ENCODE peak calls at places on chromosomes 2 and 18, in six cellular contexts. One of them, this sample, is unnamed.

GRCh38 chr2:196592912-196593881 is 46.3 kb upstream of the CCDC150 start:
- DNase-seq in uterus: no peak
- DNase-seq in cardiac fibroblast: peak; percentile 63
- DNase-seq in heart right ventricle: peak; percentile 44
- DNase-seq in NB4: peak; percentile 15
- DNase-seq in mammary epithelial cell: peak; percentile 35
- DNase-seq in this sample: peak; percentile 37

GRCh38 chr2:182767578-182767977 is 51.5 kb downstream of the DNAJC10 start:
- DNase-seq in uterus: no peak
- DNase-seq in heart right ventricle: no peak
- DNase-seq in cardiac fibroblast: peak; percentile 37
- DNase-seq in mammary epithelial cell: peak; percentile 19
- DNase-seq in NB4: peak; percentile 17
- DNase-seq in this sample: no peak

GRCh38 chr18:46481048-46481846 is 175.8 kb downstream of the LOXHD1 start:
- DNase-seq in heart right ventricle: no peak
- DNase-seq in NB4: peak; percentile 57
- DNase-seq in mammary epithelial cell: no peak
- DNase-seq in cardiac fibroblast: peak; percentile 55
- DNase-seq in uterus: no peak
- DNase-seq in this sample: peak; percentile 52

GRCh38 chr2:234502285-234502918 is 5.5 kb upstream of the ARL4C start:
- DNase-seq in NB4: no peak
- DNase-seq in cardiac fibroblast: peak; percentile 48
- DNase-seq in mammary epithelial cell: peak; percentile 91
- DNase-seq in heart right ventricle: no peak
- DNase-seq in uterus: no peak
- DNase-seq in this sample: no peak

GRCh38 chr18:62249478-62250097 is 62.5 kb downstream of the RELCH start:
- DNase-seq in heart right ventricle: peak; percentile 13
- DNase-seq in cardiac fibroblast: peak; percentile 89
- DNase-seq in uterus: peak; percentile 47
- DNase-seq in NB4: peak; percentile 78
- DNase-seq in mammary epithelial cell: peak; percentile 57
- DNase-seq in this sample: peak; percentile 58

GRCh38 chr18:79151191-79151590 is 82.0 kb downstream of the ATP9B start:
- DNase-seq in heart right ventricle: no peak
- DNase-seq in uterus: no peak
- DNase-seq in mammary epithelial cell: no peak
- DNase-seq in cardiac fibroblast: no peak
- DNase-seq in NB4: no peak
- DNase-seq in this sample: no peak

GRCh38 chr2:75523313-75524275 is 37.1 kb downstream of the EVA1A start:
- DNase-seq in NB4: no peak
- DNase-seq in uterus: no peak
- DNase-seq in heart right ventricle: no peak
- DNase-seq in cardiac fibroblast: peak; percentile 41
- DNase-seq in mammary epithelial cell: peak; percentile 98
- DNase-seq in this sample: no peak

GRCh38 chr2:182914852-182915251 is 48.4 kb upstream of the FRZB start:
- DNase-seq in mammary epithelial cell: no peak
- DNase-seq in cardiac fibroblast: no peak
- DNase-seq in heart right ventricle: no peak
- DNase-seq in NB4: no peak
- DNase-seq in uterus: no peak
- DNase-seq in this sample: no peak

GRCh38 chr2:161207941-161208340 is 47.7 kb downstream of the TANK start:
- DNase-seq in uterus: no peak
- DNase-seq in heart right ventricle: no peak
- DNase-seq in NB4: no peak
- DNase-seq in mammary epithelial cell: no peak
- DNase-seq in cardiac fibroblast: peak; percentile 31
- DNase-seq in this sample: no peak

GRCh38 chr2:12577567-12577966 is 139.2 kb upstream of the TRIB2 start:
- DNase-seq in cardiac fibroblast: no peak
- DNase-seq in NB4: peak; percentile 21
- DNase-seq in uterus: no peak
- DNase-seq in heart right ventricle: no peak
- DNase-seq in mammary epithelial cell: no peak
- DNase-seq in this sample: no peak

GRCh38 chr18:13810950-13811485 is 12.9 kb upstream of the MC5R start:
- DNase-seq in uterus: no peak
- DNase-seq in NB4: no peak
- DNase-seq in heart right ventricle: no peak
- DNase-seq in cardiac fibroblast: no peak
- DNase-seq in mammary epithelial cell: no peak
- DNase-seq in this sample: no peak

GRCh38 chr2:12507295-12507694 is 209.4 kb upstream of the TRIB2 start:
- DNase-seq in heart right ventricle: no peak
- DNase-seq in uterus: no peak
- DNase-seq in cardiac fibroblast: peak; percentile 58
- DNase-seq in NB4: peak; percentile 99
- DNase-seq in mammary epithelial cell: peak; percentile 99
- DNase-seq in this sample: no peak

GRCh38 chr2:3656762-3657691 is 973 bp upstream of the ALLC start:
- DNase-seq in heart right ventricle: no peak
- DNase-seq in cardiac fibroblast: no peak
- DNase-seq in NB4: no peak
- DNase-seq in mammary epithelial cell: no peak
- DNase-seq in uterus: no peak
- DNase-seq in this sample: no peak

GRCh38 chr2:152348388-152348787 is 13.4 kb downstream of the FMNL2 start:
- DNase-seq in uterus: no peak
- DNase-seq in mammary epithelial cell: peak; percentile 78
- DNase-seq in NB4: no peak
- DNase-seq in heart right ventricle: no peak
- DNase-seq in cardiac fibroblast: peak; percentile 39
- DNase-seq in this sample: no peak

GRCh38 chr18:46320928-46321855 is 217.0 kb downstream of the HAUS1 start:
- DNase-seq in uterus: no peak
- DNase-seq in heart right ventricle: no peak
- DNase-seq in cardiac fibroblast: peak; percentile 35
- DNase-seq in mammary epithelial cell: peak; percentile 84
- DNase-seq in NB4: no peak
- DNase-seq in this sample: no peak

GRCh38 chr2:124248366-124248765 is 223.3 kb downstream of the CNTNAP5 start:
- DNase-seq in uterus: no peak
- DNase-seq in mammary epithelial cell: no peak
- DNase-seq in heart right ventricle: no peak
- DNase-seq in NB4: no peak
- DNase-seq in cardiac fibroblast: no peak
- DNase-seq in this sample: no peak

GRCh38 chr2:164675698-164676097 is 54.4 kb upstream of the GRB14 start:
- DNase-seq in heart right ventricle: no peak
- DNase-seq in NB4: no peak
- DNase-seq in cardiac fibroblast: no peak
- DNase-seq in mammary epithelial cell: no peak
- DNase-seq in uterus: no peak
- DNase-seq in this sample: no peak

GRCh38 chr18:48066225-48066652 is 135.8 kb upstream of the SMAD2 start:
- DNase-seq in cardiac fibroblast: no peak
- DNase-seq in mammary epithelial cell: no peak
- DNase-seq in NB4: no peak
- DNase-seq in heart right ventricle: no peak
- DNase-seq in uterus: no peak
- DNase-seq in this sample: no peak

GRCh38 chr2:129237966-129238725 is 741.3 kb upstream of the RAB6C start:
- DNase-seq in mammary epithelial cell: peak; percentile 85
- DNase-seq in cardiac fibroblast: peak; percentile 8
- DNase-seq in NB4: no peak
- DNase-seq in heart right ventricle: no peak
- DNase-seq in uterus: no peak
- DNase-seq in this sample: no peak
- H3K4me3 ChIP-seq in mammary epithelial cell: no peak overlapping the region
- H3K4me3 ChIP-seq in cardiac fibroblast: no peak overlapping the region
- H3K4me3 ChIP-seq in NB4: no peak overlapping the region
- H3K4me3 ChIP-seq in heart right ventricle: no peak overlapping the region
- H3K4me3 ChIP-seq in uterus: no peak overlapping the region
- H3K4me3 ChIP-seq in this sample: no peak overlapping the region

GRCh38 chr2:106863387-106863786 is 22.6 kb downstream of the ST6GAL2 start:
- DNase-seq in uterus: no peak
- DNase-seq in NB4: no peak
- DNase-seq in mammary epithelial cell: no peak
- DNase-seq in heart right ventricle: no peak
- DNase-seq in cardiac fibroblast: no peak
- DNase-seq in this sample: no peak
- TF ChIP-seq CTCF in uterus: no peak
- TF ChIP-seq CTCF in NB4: peak; percentile 16
- TF ChIP-seq CTCF in mammary epithelial cell: no peak
- TF ChIP-seq CTCF in heart right ventricle: no peak
- TF ChIP-seq CTCF in cardiac fibroblast: no peak
- TF ChIP-seq CTCF in this sample: peak; percentile 29

GRCh38 chr2:11042841-11043240 is 112.4 kb upstream of the SLC66A3 start:
- DNase-seq in NB4: no peak
- DNase-seq in cardiac fibroblast: no peak
- DNase-seq in uterus: no peak
- DNase-seq in heart right ventricle: no peak
- DNase-seq in mammary epithelial cell: no peak
- DNase-seq in this sample: no peak

GRCh38 chr2:11040992-11041391 is 114.3 kb upstream of the SLC66A3 start:
- DNase-seq in heart right ventricle: no peak
- DNase-seq in uterus: no peak
- DNase-seq in NB4: no peak
- DNase-seq in mammary epithelial cell: no peak
- DNase-seq in cardiac fibroblast: no peak
- DNase-seq in this sample: no peak

GRCh38 chr2:11043245-11043644 is 112.0 kb upstream of the SLC66A3 start:
- DNase-seq in uterus: no peak
- DNase-seq in NB4: no peak
- DNase-seq in mammary epithelial cell: no peak
- DNase-seq in cardiac fibroblast: no peak
- DNase-seq in heart right ventricle: no peak
- DNase-seq in this sample: no peak

GRCh38 chr2:11033114-11033513 is 121.4 kb downstream of the KCNF1 start:
- DNase-seq in mammary epithelial cell: no peak
- DNase-seq in heart right ventricle: no peak
- DNase-seq in uterus: no peak
- DNase-seq in cardiac fibroblast: no peak
- DNase-seq in NB4: no peak
- DNase-seq in this sample: no peak

GRCh38 chr2:11038641-11039040 is 116.6 kb upstream of the SLC66A3 start:
- DNase-seq in cardiac fibroblast: no peak
- DNase-seq in NB4: no peak
- DNase-seq in heart right ventricle: no peak
- DNase-seq in mammary epithelial cell: no peak
- DNase-seq in uterus: no peak
- DNase-seq in this sample: no peak
- H3K4me3 ChIP-seq in cardiac fibroblast: no peak overlapping the region
- H3K4me3 ChIP-seq in NB4: no peak overlapping the region
- H3K4me3 ChIP-seq in heart right ventricle: no peak overlapping the region
- H3K4me3 ChIP-seq in mammary epithelial cell: no peak overlapping the region
- H3K4me3 ChIP-seq in uterus: no peak overlapping the region
- H3K4me3 ChIP-seq in this sample: no peak overlapping the region

DNA sequence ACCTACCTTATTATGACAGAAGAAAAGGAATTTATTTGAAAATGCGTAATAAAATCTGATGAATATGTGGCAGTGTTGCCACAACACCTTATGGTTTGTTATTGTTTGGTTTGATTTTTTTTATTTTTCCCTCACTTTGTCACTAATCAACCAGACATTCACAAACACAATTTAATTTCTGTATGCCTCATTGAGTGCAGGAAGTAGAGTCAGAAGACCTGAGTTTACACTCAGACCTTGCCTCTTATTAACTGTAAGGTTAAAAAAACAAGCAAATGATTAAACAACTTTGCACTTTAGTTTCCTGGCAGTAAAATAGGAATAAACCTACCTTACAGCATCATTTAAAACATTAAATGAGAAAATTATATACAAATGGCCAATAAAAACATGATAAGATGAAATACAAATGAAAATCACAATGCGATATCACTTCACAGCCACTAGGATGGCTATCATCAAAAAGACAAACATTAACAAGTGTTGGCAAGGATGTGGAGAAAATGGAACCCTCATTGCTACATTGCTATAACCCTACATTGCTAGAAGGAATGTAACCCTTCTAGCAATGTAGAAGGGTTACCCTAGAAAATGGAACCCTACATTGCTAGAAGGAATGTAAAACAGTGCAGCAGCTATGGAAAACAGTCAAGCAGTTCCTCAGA is 3.3 kb downstream of the SESTD1 start:
- DNase-seq in uterus: no peak
- DNase-seq in cardiac fibroblast: no peak
- DNase-seq in NB4: no peak
- DNase-seq in heart right ventricle: no peak
- DNase-seq in mammary epithelial cell: no peak
- DNase-seq in this sample: no peak
- TF ChIP-seq CTCF in uterus: no peak
- TF ChIP-seq CTCF in cardiac fibroblast: peak; percentile 19
- TF ChIP-seq CTCF in NB4: no peak
- TF ChIP-seq CTCF in heart right ventricle: no peak
- TF ChIP-seq CTCF in mammary epithelial cell: no peak
- TF ChIP-seq CTCF in this sample: peak; percentile 31

GRCh38 chr2:157261199-157261782 is 3.8 kb downstream of the GALNT5 start:
- DNase-seq in NB4: peak; percentile 7
- DNase-seq in cardiac fibroblast: peak; percentile 46
- DNase-seq in mammary epithelial cell: peak; percentile 89
- DNase-seq in heart right ventricle: no peak
- DNase-seq in uterus: no peak
- DNase-seq in this sample: peak; percentile 72
- H3K4me3 ChIP-seq in NB4: no peak overlapping the region
- H3K4me3 ChIP-seq in cardiac fibroblast: peak overlapping the region; percentile 35
- H3K4me3 ChIP-seq in mammary epithelial cell: no peak overlapping the region
- H3K4me3 ChIP-seq in heart right ventricle: no peak overlapping the region
- H3K4me3 ChIP-seq in uterus: no peak overlapping the region
- H3K4me3 ChIP-seq in this sample: peak overlapping the region; percentile 19

DNA sequence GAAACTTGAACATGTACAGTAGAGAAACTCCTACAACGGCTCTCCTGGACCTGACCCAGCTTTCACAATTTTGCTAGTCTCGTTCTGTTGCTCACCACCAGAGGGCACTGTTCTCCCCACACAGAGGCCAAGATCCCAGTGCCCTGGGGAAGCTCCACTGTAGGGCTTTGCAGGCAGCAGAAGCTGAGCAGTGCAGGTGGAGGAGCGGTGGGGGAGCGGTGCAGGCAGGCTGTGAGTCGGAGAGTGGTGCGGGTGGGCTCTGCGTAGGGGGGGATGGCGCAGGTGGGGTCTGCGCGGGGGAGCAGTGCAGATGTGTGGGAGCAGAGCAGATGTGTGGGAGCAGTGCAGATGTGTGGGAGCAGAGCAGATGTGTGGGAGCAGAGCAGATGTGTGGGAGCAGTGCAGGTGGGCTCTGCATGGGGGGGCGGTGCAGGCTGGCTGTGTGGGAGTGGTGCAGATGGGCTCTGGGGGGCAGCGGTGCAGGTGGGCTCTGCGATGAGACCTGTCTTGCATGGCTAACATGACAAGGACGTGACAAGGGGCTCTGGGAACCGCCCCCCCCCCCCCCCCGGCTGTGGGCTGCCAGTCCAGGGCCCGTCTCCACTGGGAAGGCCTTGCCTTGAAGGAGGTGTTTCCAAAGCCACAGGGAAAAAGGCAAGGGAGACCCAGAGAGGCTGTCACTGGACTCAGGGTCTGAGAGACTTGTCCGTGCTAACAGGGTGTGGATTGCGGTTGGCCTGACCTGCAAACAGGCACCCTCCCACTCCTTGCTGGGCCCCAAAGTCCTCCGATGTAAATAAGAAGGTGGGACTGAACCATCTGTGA is 7.3 kb downstream of the CYS1 start:
- DNase-seq in uterus: peak; percentile 85
- DNase-seq in heart right ventricle: peak; percentile 63
- DNase-seq in NB4: peak; percentile 93
- DNase-seq in mammary epithelial cell: peak; percentile 71
- DNase-seq in cardiac fibroblast: peak; percentile 92
- DNase-seq in this sample: peak; percentile 90
- TF ChIP-seq CTCF in uterus: peak; percentile 90
- TF ChIP-seq CTCF in heart right ventricle: peak; percentile 82
- TF ChIP-seq CTCF in NB4: peak; percentile 93
- TF ChIP-seq CTCF in mammary epithelial cell: peak; percentile 79
- TF ChIP-seq CTCF in cardiac fibroblast: peak; percentile 91
- TF ChIP-seq CTCF in this sample: peak; percentile 92

GRCh38 chr2:72148391-72148974 is 821 bp upstream of the CYP26B1 start:
- DNase-seq in cardiac fibroblast: no peak
- DNase-seq in NB4: peak; percentile 38
- DNase-seq in uterus: peak; percentile 11
- DNase-seq in heart right ventricle: no peak
- DNase-seq in mammary epithelial cell: no peak
- DNase-seq in this sample: no peak
- H3K4me3 ChIP-seq in cardiac fibroblast: peak overlapping the region; percentile 54
- H3K4me3 ChIP-seq in NB4: peak overlapping the region; percentile 52
- H3K4me3 ChIP-seq in uterus: peak overlapping the region; percentile 40
- H3K4me3 ChIP-seq in heart right ventricle: peak overlapping the region; percentile 51
- H3K4me3 ChIP-seq in mammary epithelial cell: peak overlapping the region; percentile 53
- H3K4me3 ChIP-seq in this sample: peak overlapping the region; percentile 39